ENCODE peak calls at places on chromosomes 6 and 20, in eight cellular contexts. T is adrenal gland, I is Peyer's patch, Y is GM23338, A is colonic mucosa, P is Panc1, V is psoas muscle, C is lung. N is an unnamed sample. For H3K36me3 and H3K4me1, the result is how much of the 10 kb centered on the place peaks cover.

GRCh38 chr6:44681782-44682181 is 294.3 kb downstream of the CDC5L start:
- DNase-seq in T (no peak), I (no peak), Y (no peak), A (no peak), P (no peak), V (no peak), C (no peak), N (peak)

GRCh38 chr20:50588034-50588736 is 78.0 kb downstream of the PTPN1 start:
- DNase-seq in T (peak), I (peak), Y (peak), A (peak), P (no peak), V (peak), C (peak), N (peak)

GRCh38 chr6:142943746-142944125 is 1.2 kb downstream of the HIVEP2 start:
- DNase-seq in T (peak), I (peak), Y (peak), A (peak), P (no peak), V (no peak), C (no peak), N (peak)

GRCh38 chr20:24966317-24967012 is 17.4 kb downstream of the CST7 start:
- DNase-seq in T (no peak), I (no peak), Y (no peak), A (no peak), P (no peak), V (no peak), C (no peak), N (no peak)

GRCh38 chr6:141199074-141199473 is 933.7 kb upstream of the GJE1 start:
- DNase-seq in T (no peak), I (no peak), Y (no peak), A (no peak), P (no peak), V (no peak), C (no peak), N (no peak)

GRCh38 chr20:24866008-24866407 is 83.1 kb upstream of the CST7 start:
- DNase-seq in T (no peak), I (no peak), Y (no peak), A (no peak), P (no peak), V (no peak), C (no peak), N (no peak)

GRCh38 chr20:50798650-50799049 is 3.8 kb downstream of the BCAS4 start:
- DNase-seq in T (no peak), I (no peak), Y (no peak), A (no peak), P (no peak), V (peak), C (no peak), N (no peak)

GRCh38 chr6:45375449-45375848 is 2.3 kb downstream of the SUPT3H start:
- DNase-seq in T (peak), I (no peak), Y (no peak), A (no peak), P (no peak), V (no peak), C (no peak), N (no peak)

GRCh38 chr6:99606670-99607415 is at the start of gene PRDM13:
- DNase-seq in T (no peak), I (no peak), Y (peak), A (no peak), P (no peak), V (no peak), C (no peak), N (no peak)

GRCh38 chr6:139306582-139306981 is 14.8 kb upstream of the TXLNB start:
- DNase-seq in T (no peak), I (no peak), Y (no peak), A (no peak), P (no peak), V (no peak), C (no peak), N (no peak)

GRCh38 chr6:44132476-44132875 is 5.1 kb downstream of the TMEM63B start:
- DNase-seq in T (no peak), I (no peak), Y (no peak), A (peak), P (no peak), V (no peak), C (no peak), N (no peak)

GRCh38 chr6:106199998-106200397 is 113.9 kb downstream of the PRDM1 start:
- DNase-seq in T (no peak), I (no peak), Y (no peak), A (no peak), P (no peak), V (no peak), C (no peak), N (no peak)

GRCh38 chr20:46283426-46283825 is 24.9 kb downstream of the CDH22 start:
- DNase-seq in T (no peak), I (no peak), Y (no peak), A (no peak), P (no peak), V (no peak), C (no peak), N (no peak)

GRCh38 chr6:101392561-101393230 is 812 bp upstream of the GRIK2 start:
- DNase-seq in T (no peak), I (no peak), Y (peak), A (no peak), P (no peak), V (peak), C (no peak), N (no peak)

GRCh38 chr6:130425532-130425931 is 59.7 kb downstream of the TMEM200A start:
- DNase-seq in T (no peak), I (no peak), Y (no peak), A (no peak), P (no peak), V (no peak), C (no peak), N (no peak)

GRCh38 chr6:169800668-169801395 is 49.4 kb downstream of the ERMARD start:
- DNase-seq in T (peak), I (no peak), Y (no peak), A (peak), P (peak), V (no peak), C (peak), N (peak)

GRCh38 chr6:132964101-132964867 is 149.9 kb downstream of the RPS12 start:
- DNase-seq in T (no peak), I (no peak), Y (no peak), A (no peak), P (no peak), V (no peak), C (no peak), N (no peak)

GRCh38 chr20:504632-505075 is 38.9 kb downstream of the CSNK2A1 start:
- DNase-seq in T (no peak), I (no peak), Y (no peak), A (no peak), P (no peak), V (no peak), C (no peak), N (peak)
- H3K36me3 ChIP-seq in T (half or more), I (half or more), Y (half or more), A (under half), P (under half), V (half or more), C (under half), N (under half)

GRCh38 chr6:56048601-56049000 is 173.2 kb upstream of the BMP5 start:
- DNase-seq in T (no peak), I (no peak), Y (no peak), A (no peak), P (no peak), V (no peak), C (no peak), N (no peak)
- H3K4me1 ChIP-seq in T (under half), I (under half), Y (under half), A (under half), P (under half), V (under half), C (under half), N (under half)

GRCh38 chr6:42935322-42935721 is 6.0 kb downstream of the CNPY3 start:
- DNase-seq in T (no peak), I (peak), Y (no peak), A (no peak), P (no peak), V (no peak), C (no peak), N (no peak)
- H3K36me3 ChIP-seq in T (under half), I (half or more), Y (under half), A (under half), P (under half), V (half or more), C (under half), N (under half)

GRCh38 chr6:157063176-157063934 is 260.0 kb downstream of the TMEM242 start:
- DNase-seq in T (no peak), I (no peak), Y (peak), A (no peak), P (no peak), V (no peak), C (no peak), N (no peak)
- H3K4me1 ChIP-seq in T (under half), I (under half), Y (under half), A (under half), P (under half), V (under half), C (under half), N (under half)

GRCh38 chr6:18263561-18264337 is 581 bp downstream of the DEK start:
- DNase-seq in T (peak), I (peak), Y (peak), A (peak), P (no peak), V (peak), C (peak), N (peak)

GRCh38 chr6:18262812-18263560 is 1.3 kb downstream of the DEK start:
- DNase-seq in T (no peak), I (peak), Y (no peak), A (peak), P (no peak), V (no peak), C (no peak), N (no peak)

GRCh38 chr6:18259675-18260447 is 4.5 kb downstream of the DEK start:
- DNase-seq in T (no peak), I (no peak), Y (no peak), A (no peak), P (no peak), V (no peak), C (no peak), N (no peak)

GRCh38 chr6:18260448-18261106 is 3.8 kb downstream of the DEK start:
- DNase-seq in T (no peak), I (no peak), Y (no peak), A (no peak), P (no peak), V (peak), C (no peak), N (no peak)

DNA sequence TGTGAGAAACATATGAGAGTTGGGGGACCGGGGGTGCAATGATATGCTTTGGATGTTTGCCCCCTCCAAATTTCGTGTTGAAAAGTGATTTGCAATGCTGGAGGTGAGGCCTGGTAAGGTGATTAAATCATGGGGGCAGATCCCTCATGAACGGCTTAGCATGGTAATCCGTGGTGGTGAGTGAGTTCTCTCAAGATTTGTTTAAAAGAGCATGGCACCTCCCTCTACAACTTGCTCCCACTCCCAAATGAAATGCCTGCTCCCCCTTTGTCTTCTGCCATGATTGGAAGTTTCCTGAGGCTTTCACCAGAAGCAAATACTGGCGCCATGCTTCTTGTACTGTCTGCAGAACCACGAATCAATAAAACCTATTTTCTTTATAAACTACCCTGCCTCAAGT is 2.5 kb downstream of the DEK start:
- DNase-seq in T (no peak), I (no peak), Y (no peak), A (no peak), P (no peak), V (no peak), C (no peak), N (no peak)
- H3K36me3 ChIP-seq in T (under half), I (under half), Y (under half), A (under half), P (under half), V (under half), C (under half), N (under half)

GRCh38 chr6:3415490-3415889 is 41.4 kb downstream of the SLC22A23 start:
- DNase-seq in T (no peak), I (no peak), Y (no peak), A (no peak), P (no peak), V (peak), C (no peak), N (no peak)
- H3K4me1 ChIP-seq in T (under half), I (under half), Y (half or more), A (under half), P (under half), V (under half), C (under half), N (under half)

GRCh38 chr6:54273214-54273820 is 34.9 kb upstream of the TINAG start:
- DNase-seq in T (no peak), I (no peak), Y (no peak), A (no peak), P (no peak), V (no peak), C (no peak), N (no peak)
- H3K36me3 ChIP-seq in T (under half), I (under half), Y (under half), A (under half), P (under half), V (under half), C (under half), N (under half)